ENCODE peak calls at places on chromosomes 16 and 17, in four cellular contexts. H is activated T-helper 1 cell treated with anti-CD3 and anti-CD28 coated beads, Interleukin-12 subunit alpha, Interleukin-12 subunit beta, Interleukin-2, Interleukin-4 antibody, amounts not matched to agents 30 ng/mL and 10 ng/mL and 1 ng/mL, durations not matched to agents 14 hours and 24 hours and 36 hours; S is stimulated activated CD8-positive, alpha-beta memory T cell treated with anti-CD3 and anti-CD28 coated beads, Interleukin-4, amount 100 ng/mL, for 24 hours; J is AG09319. B is an unnamed sample.

GRCh38 chr16:46972429-46972970 is 974 bp downstream of the DNAJA2 start:
- DNase-seq in H (no peak), S (no peak), J (no peak), B (no peak)

GRCh38 chr16:85557083-85557975 is 55.8 kb upstream of the GSE1 start:
- DNase-seq in H (peak; percentile 25), S (peak; percentile 38), J (no peak), B (peak; percentile 50)

GRCh38 chr16:31467151-31467550 is 4.8 kb upstream of the TGFB1I1 start:
- DNase-seq in H (no peak), S (no peak), J (no peak), B (no peak)

GRCh38 chr16:10637337-10638037 is 57.1 kb upstream of the EMP2 start:
- DNase-seq in H (no peak), S (no peak), J (no peak), B (no peak)

GRCh38 chr17:428414-428813 is 75.8 kb upstream of the RPH3AL start:
- DNase-seq in H (no peak), S (no peak), J (no peak), B (no peak)

GRCh38 chr17:77833769-77834168 is 124.7 kb upstream of the TNRC6C start:
- DNase-seq in H (no peak), S (no peak), J (no peak), B (no peak)

GRCh38 chr17:8244768-8245167 is 3.1 kb downstream of the CTC1 start:
- DNase-seq in H (no peak), S (no peak), J (no peak), B (no peak)

GRCh38 chr17:6701719-6702118 is 11.4 kb downstream of the SLC13A5 start:
- DNase-seq in H (no peak), S (peak; percentile 35), J (no peak), B (no peak)

GRCh38 chr17:41339571-41340169 is 11.0 kb downstream of the KRT33A start:
- DNase-seq in H (no peak), S (no peak), J (no peak), B (no peak)

GRCh38 chr16:67676516-67676915 is 9.9 kb downstream of the C16orf86 start:
- DNase-seq in H (no peak), S (no peak), J (no peak), B (no peak)

GRCh38 chr17:16415031-16415924 is at the start of gene TRPV2:
- DNase-seq in H (peak; percentile 37), S (peak; percentile 22), J (no peak), B (no peak)

GRCh38 chr17:39270923-39271322 is 45.2 kb upstream of the STAC2 start:
- DNase-seq in H (no peak), S (no peak), J (peak; percentile 82), B (peak; percentile 12)

B was measured in Caki2.